ENCODE peak calls at places on chromosomes 5 and 9, in seven cellular contexts. M is stimulated activated CD8-positive, alpha-beta memory T cell treated with anti-CD3 and anti-CD28 coated beads, Interleukin-4, amount 100 ng/mL, for 1 hour; I is HFFc6; J is cardiac fibroblast; Q is fibroblast of the conjunctiva; U is tibial artery; B is mucosa of descending colon. T is an unnamed sample.

GRCh38 chr5:173848986-173849596 is 39.1 kb upstream of the CPEB4 start:
- DNase-seq in Q (no peak), U (no peak), J (peak), I (no peak), B (no peak), M (no peak), T (no peak)

GRCh38 chr9:18544456-18544855 is 70.5 kb downstream of the ADAMTSL1 start:
- DNase-seq in J (peak), B (no peak), I (no peak), M (no peak), U (no peak), Q (no peak), T (no peak)

GRCh38 chr5:100855940-100856339 is 47.1 kb downstream of the ST8SIA4 start:
- DNase-seq in J (no peak), I (no peak), Q (no peak), M (no peak), B (no peak), U (no peak), T (no peak)

GRCh38 chr9:23821400-23822181 is 4.4 kb downstream of the ELAVL2 start:
- DNase-seq in U (no peak), M (no peak), J (no peak), B (peak), I (no peak), Q (no peak), T (no peak)

GRCh38 chr5:139633295-139634027 is 14.7 kb upstream of the CXXC5 start:
- DNase-seq in J (peak), M (no peak), Q (peak), I (peak), B (peak), U (no peak), T (no peak)

GRCh38 chr5:107809201-107810034 is 138.7 kb upstream of the EFNA5 start:
- DNase-seq in Q (no peak), M (no peak), U (no peak), B (no peak), J (peak), I (no peak), T (no peak)

GRCh38 chr5:59660737-59661136 is 232.8 kb downstream of the PDE4D start:
- DNase-seq in B (no peak), J (peak), U (no peak), M (no peak), Q (peak), I (peak), T (no peak)

GRCh38 chr9:113957778-113958430 is 81.8 kb downstream of the ZNF618 start:
- DNase-seq in I (peak), J (peak), B (peak), Q (peak), U (no peak), M (no peak), T (peak)

GRCh38 chr5:110757118-110757729 is 18.4 kb downstream of the SLC25A46 start:
- DNase-seq in J (peak), U (no peak), B (peak), Q (peak), M (no peak), I (peak), T (no peak)

GRCh38 chr5:74801941-74802340 is 34.9 kb downstream of the NSA2 start:
- DNase-seq in J (no peak), Q (no peak), I (no peak), B (no peak), U (no peak), M (no peak), T (no peak)

GRCh38 chr5:18771097-18771610 is 1136.9 kb downstream of the TAF11L14 start:
- DNase-seq in B (no peak), J (no peak), U (no peak), I (no peak), M (no peak), Q (no peak), T (no peak)

GRCh38 chr5:6902597-6902996 is 189.4 kb downstream of the TENT4A start:
- DNase-seq in J (no peak), U (no peak), Q (no peak), B (no peak), I (no peak), M (no peak), T (no peak)

GRCh38 chr5:61734966-61735365 is 402.9 kb downstream of the ZSWIM6 start:
- DNase-seq in Q (no peak), M (no peak), J (no peak), B (no peak), U (no peak), I (no peak), T (no peak)

GRCh38 chr5:36691993-36692392 is 85.6 kb downstream of the SLC1A3 start:
- DNase-seq in U (no peak), M (no peak), I (no peak), Q (no peak), B (no peak), J (peak), T (no peak)

GRCh38 chr5:102547659-102548058 is 48.9 kb upstream of the SLCO6A1 start:
- DNase-seq in J (no peak), U (no peak), I (no peak), Q (no peak), M (no peak), B (no peak), T (no peak)

GRCh38 chr5:68177676-68178075 is 37.9 kb upstream of the PIK3R1 start:
- DNase-seq in J (no peak), Q (no peak), I (no peak), M (no peak), B (no peak), U (no peak), T (no peak)

GRCh38 chr9:86892576-86892975 is 54.7 kb downstream of the GAS1 start:
- DNase-seq in M (no peak), Q (no peak), B (no peak), U (no peak), J (no peak), I (no peak), T (no peak)

GRCh38 chr5:69485471-69485870 is 7.1 kb upstream of the OCLN start:
- DNase-seq in I (no peak), J (no peak), M (no peak), U (no peak), B (no peak), Q (no peak), T (no peak)

GRCh38 chr5:104184264-104184663 is 621.7 kb upstream of the NUDT12 start:
- DNase-seq in M (no peak), I (no peak), J (peak), Q (no peak), U (no peak), B (no peak), T (no peak)

GRCh38 chr9:31542384-31543055 is 841.9 kb upstream of the ACO1 start:
- DNase-seq in B (peak), I (no peak), M (no peak), J (peak), U (peak), Q (peak), T (peak)